ENCODE peak calls at places on chromosomes 6 and 20, in eight cellular contexts. K is K562, G is endothelial cell of umbilical vein, X is uterus, P is IMR-90, B is tibial nerve, W is A549, F is right lobe of liver. Q is an unnamed sample.

GRCh38 chr6:22071655-22072054 is 225.2 kb downstream of the PRL start:
- DNase-seq in P (peak; percentile 66), B (no peak), K (no peak), X (peak; percentile 43), F (no peak), W (no peak), G (peak; percentile 89), Q (no peak)

GRCh38 chr6:97459986-97460385 is 177.0 kb upstream of the MMS22L start:
- DNase-seq in B (no peak), X (no peak), W (no peak), F (no peak), P (no peak), K (no peak), G (no peak), Q (no peak)

GRCh38 chr6:113854531-113855499 is 2.3 kb upstream of the MARCKS start:
- DNase-seq in B (peak; percentile 48), G (peak; percentile 90), K (peak; percentile 61), X (peak; percentile 75), W (peak; percentile 41), P (peak; percentile 79), F (peak; percentile 68), Q (peak; percentile 75)

GRCh38 chr6:23016701-23017100 is 447.3 kb downstream of the HDGFL1 start:
- DNase-seq in K (no peak), W (no peak), X (no peak), G (peak; percentile 18), B (no peak), P (no peak), F (no peak), Q (no peak)

GRCh38 chr6:128848169-128848935 is 34.6 kb upstream of the LAMA2 start:
- DNase-seq in F (no peak), X (no peak), B (no peak), K (no peak), P (no peak), G (no peak), W (no peak), Q (no peak)

GRCh38 chr20:30912006-30912660 is 345.3 kb upstream of the DEFB115 start:
- DNase-seq in B (no peak), X (no peak), K (peak; percentile 17), F (no peak), P (no peak), G (no peak), W (no peak), Q (no peak)

GRCh38 chr20:48631114-48632016 is 196.4 kb downstream of the PREX1 start:
- DNase-seq in X (no peak), F (no peak), P (peak; percentile 24), K (no peak), B (no peak), W (no peak), G (no peak), Q (no peak)

GRCh38 chr6:71072508-71072907 is 115.6 kb upstream of the B3GAT2 start:
- DNase-seq in F (no peak), P (peak; percentile 11), G (no peak), X (no peak), B (no peak), K (no peak), W (no peak), Q (no peak)

GRCh38 chr6:111098597-111098996 is 11.3 kb downstream of the SLC16A10 start:
- DNase-seq in X (no peak), F (no peak), B (no peak), P (no peak), W (no peak), K (no peak), G (no peak), Q (no peak)

GRCh38 chr6:14074723-14075503 is 42.7 kb upstream of the CD83 start:
- DNase-seq in G (peak; percentile 59), W (no peak), X (no peak), P (peak; percentile 44), B (no peak), F (no peak), K (no peak), Q (peak; percentile 44)

GRCh38 chr6:129691709-129692108 is 18.3 kb downstream of the ARHGAP18 start:
- DNase-seq in G (no peak), X (no peak), B (no peak), K (no peak), F (no peak), P (no peak), W (no peak), Q (no peak)

GRCh38 chr20:48877299-48877698 is 44.2 kb upstream of the ARFGEF2 start:
- DNase-seq in B (no peak), X (no peak), F (no peak), P (no peak), G (no peak), K (no peak), W (no peak), Q (peak; percentile 61)

GRCh38 chr6:107729098-107729497 is 95.0 kb downstream of the SCML4 start:
- DNase-seq in B (no peak), P (no peak), G (no peak), X (no peak), K (peak; percentile 8), F (no peak), W (no peak), Q (no peak)

GRCh38 chr6:163554663-163555062 is 140.1 kb downstream of the QKI start:
- DNase-seq in K (peak; percentile 71), B (peak; percentile 23), G (peak; percentile 61), X (no peak), P (peak; percentile 34), W (peak; percentile 12), F (peak; percentile 58), Q (peak; percentile 55)

GRCh38 chr6:138403324-138403800 is 661 bp upstream of the HEBP2 start:
- DNase-seq in K (peak; percentile 61), X (peak; percentile 30), W (peak; percentile 25), F (peak; percentile 64), P (no peak), B (no peak), G (no peak), Q (peak; percentile 48)

GRCh38 chr20:20664795-20665194 is 47.6 kb downstream of the RALGAPA2 start:
- DNase-seq in X (no peak), W (peak; percentile 8), B (no peak), K (peak; percentile 21), P (no peak), G (peak; percentile 77), F (no peak), Q (peak; percentile 22)

GRCh38 chr20:46458891-46459750 is 52.7 kb upstream of the ELMO2 start:
- DNase-seq in B (no peak), K (no peak), P (no peak), X (no peak), F (peak; percentile 50), G (no peak), W (no peak), Q (peak; percentile 72)

GRCh38 chr6:32212076-32212760 is 11.6 kb downstream of the NOTCH4 start:
- DNase-seq in G (no peak), X (no peak), F (no peak), K (no peak), B (no peak), P (no peak), W (no peak), Q (no peak)

GRCh38 chr6:32216292-32216691 is 7.6 kb downstream of the NOTCH4 start:
- DNase-seq in P (no peak), F (no peak), K (peak; percentile 73), X (no peak), W (no peak), G (no peak), B (no peak), Q (no peak)

GRCh38 chr6:32215617-32216016 is 8.2 kb downstream of the NOTCH4 start:
- DNase-seq in W (no peak), G (no peak), P (no peak), X (no peak), K (no peak), B (no peak), F (no peak), Q (no peak)

GRCh38 chr6:32213649-32214048 is 10.2 kb downstream of the NOTCH4 start:
- DNase-seq in K (no peak), G (no peak), P (no peak), B (no peak), W (no peak), X (no peak), F (no peak), Q (no peak)

GRCh38 chr6:32214126-32214525 is 9.7 kb downstream of the NOTCH4 start:
- DNase-seq in G (no peak), F (no peak), K (no peak), X (no peak), P (no peak), W (no peak), B (no peak), Q (no peak)
- H3K4me1 ChIP-seq in G (no peaks in the 10 kb centered on the region), F (no peaks in the 10 kb centered on the region), K (peaks cover 18% of the 10 kb centered on the region), X (no peaks in the 10 kb centered on the region), P (no peaks in the 10 kb centered on the region), W (no peaks in the 10 kb centered on the region), B (no peaks in the 10 kb centered on the region), Q (no peaks in the 10 kb centered on the region)

GRCh38 chr6:399785-400517 is 8.4 kb downstream of the IRF4 start:
- DNase-seq in G (no peak), F (no peak), K (no peak), B (no peak), P (no peak), W (no peak), X (no peak), Q (no peak)
- TF ChIP-seq POLR2A in G (no peak), F (no peak), K (no peak), B (no peak), P (no peak), W (no peak), X (no peak), Q (no peak)

DNA sequence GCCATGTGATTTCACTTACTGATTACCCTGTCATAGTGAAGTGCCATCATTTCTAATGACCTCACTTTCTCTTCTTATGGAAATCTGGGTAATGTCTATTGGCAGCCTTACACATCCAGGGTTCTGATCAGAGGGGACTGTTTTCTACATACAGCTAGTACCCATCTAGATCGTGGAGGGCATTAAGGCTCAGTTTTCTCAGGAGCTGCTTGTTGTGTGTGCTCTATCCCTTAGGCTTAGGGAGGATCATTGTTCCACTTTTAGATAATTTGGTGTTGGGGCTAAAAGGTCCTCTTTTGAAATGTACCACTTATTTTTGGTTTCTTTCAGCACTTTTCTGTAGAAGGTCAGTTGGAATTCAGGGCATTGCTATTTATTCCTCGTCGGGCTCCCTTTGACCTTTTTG is 3.8 kb downstream of the HSP90AB1 start:
- DNase-seq in P (no peak), F (no peak), X (no peak), B (no peak), G (no peak), W (no peak), K (no peak), Q (no peak)
- H3K4me1 ChIP-seq in P (peaks cover 3% of the 10 kb centered on the region), F (no peaks in the 10 kb centered on the region), X (peaks cover 3% of the 10 kb centered on the region), B (peaks cover 73% of the 10 kb centered on the region), G (peaks cover 28% of the 10 kb centered on the region), W (peaks cover 49% of the 10 kb centered on the region), K (peaks cover 34% of the 10 kb centered on the region), Q (peaks cover 5% of the 10 kb centered on the region)

DNA sequence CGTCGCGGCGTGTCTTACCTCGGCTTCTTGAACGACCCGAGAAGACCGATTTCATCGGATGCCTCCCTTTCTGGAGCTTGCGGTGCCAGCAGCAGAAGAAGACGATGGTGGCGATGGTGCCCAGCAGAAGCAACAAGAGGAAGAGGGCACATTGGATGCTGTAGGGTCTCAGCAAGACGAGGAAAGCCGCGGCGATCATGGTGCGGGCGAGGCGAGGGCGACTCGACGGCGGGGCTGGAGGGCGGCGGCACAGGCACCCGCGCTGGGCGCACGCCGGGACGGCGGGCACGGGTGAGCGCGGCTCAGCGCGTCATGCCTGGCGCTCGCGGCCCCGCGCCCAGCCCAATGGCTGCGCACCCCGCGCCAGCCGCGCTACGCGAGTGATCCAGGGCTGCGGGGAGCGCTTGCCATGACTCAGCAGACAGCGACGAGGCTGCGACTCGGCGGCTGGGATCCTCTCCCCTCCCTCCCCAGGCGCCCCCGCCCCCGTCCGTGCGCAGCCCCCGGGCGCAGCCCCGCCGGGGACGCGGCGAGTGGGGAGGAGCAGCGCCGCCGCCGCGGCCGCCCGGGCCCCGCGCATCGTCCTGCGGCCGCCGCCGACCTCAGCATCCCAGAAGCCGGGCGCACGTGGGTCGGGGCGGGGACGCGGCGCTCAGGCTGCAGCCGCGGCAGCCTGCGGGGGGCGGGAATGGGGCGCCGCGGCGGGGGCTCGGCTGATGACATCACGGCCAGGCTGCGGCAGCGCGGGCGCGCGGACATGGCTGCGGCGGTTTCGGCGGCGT is at the start of gene BEND6:
- DNase-seq in F (no peak), B (no peak), P (peak; percentile 87), W (peak; percentile 27), G (peak; percentile 59), K (peak; percentile 90), X (peak; percentile 64), Q (peak; percentile 66)
- TF ChIP-seq POLR2A in F (no peak), B (no peak), P (peak; percentile 80), W (peak; percentile 55), G (no peak), K (no peak), X (peak; percentile 48), Q (no peak)

Q was measured in testis.